ENCODE peak calls at places on chromosomes 7 and 10, in four cellular contexts. Z is cardiac muscle cell, H is A549, P is PC-9. L is an unnamed sample.

GRCh38 chr7:155800741-155801267 is 11.5 kb downstream of the SHH start:
- DNase-seq in Z (no peak), P (no peak), H (no peak), L (peak)

GRCh38 chr7:11168622-11169170 is 195.0 kb downstream of the PHF14 start:
- DNase-seq in Z (no peak), P (no peak), H (no peak), L (no peak)

GRCh38 chr7:92790987-92791386 is 45.4 kb downstream of the CDK6 start:
- DNase-seq in H (no peak), P (peak), Z (peak), L (no peak)

GRCh38 chr7:119959811-119960210 is 313.2 kb upstream of the KCND2 start:
- DNase-seq in Z (peak), H (no peak), P (no peak), L (no peak)

GRCh38 chr7:106178593-106179134 is 66.6 kb upstream of the SYPL1 start:
- DNase-seq in P (peak), Z (peak), H (peak), L (no peak)

GRCh38 chr10:96512524-96512991 is 1.2 kb downstream of the TLL2 start:
- DNase-seq in H (no peak), Z (peak), P (no peak), L (no peak)

GRCh38 chr10:78700413-78700812 is 368.4 kb upstream of the ZMIZ1 start:
- DNase-seq in H (no peak), P (no peak), Z (peak), L (no peak)

GRCh38 chr10:88499569-88500470 is 83.3 kb downstream of the RNLS start:
- DNase-seq in H (no peak), P (peak), Z (peak), L (no peak)

GRCh38 chr7:149662591-149663095 is 110.7 kb downstream of the ZNF467 start:
- DNase-seq in Z (peak), H (peak), P (peak), L (peak)

GRCh38 chr7:46257766-46258448 is 336.8 kb upstream of the IGFBP3 start:
- DNase-seq in P (peak), Z (peak), H (peak), L (no peak)

GRCh38 chr7:129110575-129111376 is 33.7 kb upstream of the TSPAN33 start:
- DNase-seq in H (no peak), P (peak), Z (no peak), L (no peak)

GRCh38 chr7:156783864-156784263 is 109.1 kb downstream of the LMBR1 start:
- DNase-seq in Z (peak), H (no peak), P (no peak), L (no peak)

GRCh38 chr7:26169271-26169670 is 17.3 kb downstream of the NFE2L3 start:
- DNase-seq in H (no peak), P (no peak), Z (no peak), L (no peak)

GRCh38 chr7:36423633-36424032 is 34.0 kb downstream of the ANLN start:
- DNase-seq in H (no peak), P (no peak), Z (no peak), L (no peak)

GRCh38 chr10:88091490-88092061 is 228.2 kb downstream of the PTEN start:
- DNase-seq in Z (no peak), H (no peak), P (peak), L (peak)

GRCh38 chr7:122507591-122507990 is 191.3 kb downstream of the RNF133 start:
- DNase-seq in P (no peak), H (no peak), Z (no peak), L (no peak)

GRCh38 chr7:96144260-96144526 is 177.7 kb downstream of the SLC25A13 start:
- DNase-seq in Z (no peak), H (no peak), P (no peak), L (no peak)
- H3K27ac ChIP-seq in Z (no peak), H (no peak), P (no peak), L (no peak)

GRCh38 chr7:151118108-151119054 is 32.1 kb downstream of the AGAP3 start:
- DNase-seq in H (no peak), Z (no peak), P (no peak), L (no peak)
- H3K27ac ChIP-seq in H (no peak), Z (no peak), P (no peak), L (no peak)

GRCh38 chr10:86848747-86849146 is 92.3 kb downstream of the BMPR1A start:
- DNase-seq in H (no peak), P (no peak), Z (no peak), L (no peak)

GRCh38 chr10:86849495-86849894 is 93.1 kb downstream of the BMPR1A start:
- DNase-seq in H (no peak), P (no peak), Z (no peak), L (no peak)

GRCh38 chr10:86846088-86846487 is 89.7 kb downstream of the BMPR1A start:
- DNase-seq in Z (no peak), H (no peak), P (no peak), L (no peak)

GRCh38 chr10:86851329-86852207 is 95.1 kb downstream of the BMPR1A start:
- DNase-seq in Z (peak), P (no peak), H (no peak), L (no peak)

GRCh38 chr10:86850481-86850880 is 94.1 kb downstream of the BMPR1A start:
- DNase-seq in P (no peak), H (no peak), Z (no peak), L (no peak)
- H3K27ac ChIP-seq in P (no peak), H (no peak), Z (no peak), L (no peak)

GRCh38 chr10:99394761-99395386 is 35.5 kb downstream of the GOT1 start:
- DNase-seq in P (no peak), Z (no peak), H (no peak), L (no peak)
- H3K27ac ChIP-seq in P (peak), Z (no peak), H (no peak), L (no peak)

DNA sequence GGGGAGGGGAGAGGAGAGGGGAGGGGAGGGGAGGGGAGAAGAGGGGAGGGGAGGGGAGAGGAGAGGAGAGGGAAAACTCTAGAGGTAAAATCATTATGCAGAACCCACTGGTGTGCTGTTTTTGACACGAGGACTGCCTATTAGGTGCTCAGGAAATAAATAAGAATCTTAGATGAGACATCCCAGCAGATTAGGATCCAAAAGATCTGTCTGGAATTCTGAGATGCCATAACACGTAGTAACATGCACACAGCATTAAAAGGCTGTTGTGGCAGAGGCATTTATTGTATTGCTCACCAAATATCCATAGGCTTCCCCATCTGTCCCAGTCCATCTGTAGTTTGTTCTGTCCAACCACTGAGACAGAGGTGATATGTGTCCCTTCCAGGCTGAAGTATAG is 40.8 kb upstream of the KMT2E start:
- DNase-seq in P (no peak), H (no peak), Z (no peak), L (no peak)
- H3K27ac ChIP-seq in P (no peak), H (no peak), Z (no peak), L (peak)

DNA sequence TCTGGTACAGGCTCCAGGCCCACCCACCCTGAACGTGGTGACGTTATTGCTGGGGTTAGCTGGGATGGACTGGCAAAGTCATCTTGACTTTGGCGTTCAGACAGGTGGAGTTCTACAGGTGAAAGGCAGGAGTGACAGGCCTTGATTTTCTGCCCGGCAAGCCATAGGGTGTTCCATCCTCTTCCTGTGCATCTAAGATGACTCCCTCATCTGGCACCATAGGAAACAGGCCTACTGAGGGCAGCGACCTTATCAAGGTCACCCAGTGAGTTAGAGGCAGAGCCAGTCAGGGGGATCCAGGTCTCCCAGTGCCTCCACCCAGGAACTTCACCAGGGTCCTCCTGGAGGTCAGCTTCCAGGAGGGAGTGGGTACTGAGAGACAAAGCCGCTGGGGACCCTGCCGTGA is 41.6 kb downstream of the HK1 start:
- DNase-seq in H (no peak), P (no peak), Z (no peak), L (no peak)
- H3K27ac ChIP-seq in H (peak), P (peak), Z (peak), L (peak)

GRCh38 chr7:5637415-5637814 is 144.0 kb downstream of the RNF216 start:
- DNase-seq in Z (no peak), P (no peak), H (no peak), L (no peak)

GRCh38 chr7:5636446-5636835 is 145.0 kb downstream of the RNF216 start:
- DNase-seq in Z (peak), H (no peak), P (no peak), L (no peak)

GRCh38 chr7:5638994-5639393 is 142.5 kb downstream of the RNF216 start:
- DNase-seq in P (no peak), Z (peak), H (no peak), L (no peak)

GRCh38 chr7:5635461-5636445 is 145.7 kb downstream of the RNF216 start:
- DNase-seq in P (no peak), Z (peak), H (no peak), L (no peak)

DNA sequence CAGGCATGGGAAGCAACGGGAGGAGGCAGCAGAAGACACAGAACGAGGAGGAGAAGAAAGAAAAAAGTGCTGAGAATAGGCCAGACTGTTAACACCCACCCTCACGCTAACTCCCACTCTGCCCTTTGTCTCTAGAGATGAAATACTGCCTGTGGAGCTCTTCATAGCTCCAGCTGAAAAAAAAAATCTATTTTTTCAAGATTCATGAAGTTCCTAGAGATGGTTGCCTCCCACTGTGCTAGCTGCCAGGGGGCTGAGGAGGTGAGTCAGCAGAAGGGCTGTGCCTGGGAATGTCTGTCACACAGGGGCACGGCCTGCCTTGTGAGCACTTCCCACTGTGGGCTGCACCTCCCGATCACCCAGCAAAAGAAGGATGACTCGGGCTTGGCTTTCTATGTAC is 144.5 kb downstream of the RNF216 start:
- DNase-seq in H (peak), P (peak), Z (peak), L (no peak)
- H3K27ac ChIP-seq in H (no peak), P (peak), Z (peak), L (no peak)

GRCh38 chr10:80409121-80409520 is 770 bp downstream of the PRXL2A start:
- DNase-seq in H (peak), Z (no peak), P (no peak), L (no peak)

GRCh38 chr10:80406249-80406648 is 2.1 kb upstream of the PRXL2A start:
- DNase-seq in Z (no peak), P (no peak), H (no peak), L (no peak)

GRCh38 chr10:80407836-80408197 is 534 bp upstream of the PRXL2A start:
- DNase-seq in H (peak), P (peak), Z (no peak), L (peak)

GRCh38 chr10:80410122-80410521 is 1.8 kb downstream of the PRXL2A start:
- DNase-seq in Z (no peak), H (no peak), P (no peak), L (no peak)

GRCh38 chr10:80408198-80409085 is at the start of gene PRXL2A:
- DNase-seq in H (peak), Z (peak), P (peak), L (peak)
- H3K27ac ChIP-seq in H (peak), Z (peak), P (peak), L (peak)

GRCh38 chr7:134798155-134798554 is 18.7 kb downstream of the CALD1 start:
- DNase-seq in P (no peak), Z (no peak), H (no peak), L (no peak)

GRCh38 chr7:134792968-134793367 is 13.5 kb downstream of the CALD1 start:
- DNase-seq in P (no peak), H (no peak), Z (peak), L (no peak)

GRCh38 chr7:134799387-134799786 is 20.0 kb downstream of the CALD1 start:
- DNase-seq in Z (no peak), P (no peak), H (no peak), L (no peak)

GRCh38 chr7:134789967-134790685 is 10.7 kb downstream of the CALD1 start:
- DNase-seq in P (no peak), H (no peak), Z (peak), L (no peak)

GRCh38 chr7:134795231-134795630 is 15.8 kb downstream of the CALD1 start:
- DNase-seq in P (no peak), H (no peak), Z (no peak), L (no peak)
- H3K27ac ChIP-seq in P (no peak), H (no peak), Z (no peak), L (no peak)